ENCODE peak calls at places on chromosomes 16 and 17, in five cellular contexts. X is AG09319, L is GM03348, K is Caco-2, Z is NCI-H460. T is an unnamed sample.

GRCh38 chr16:70679653-70680494 is 6.0 kb downstream of the MTSS2 start:
- DNase-seq in X (no peak), L (peak), K (no peak), Z (no peak), T (no peak)

GRCh38 chr16:81483064-81483969 is 38.7 kb downstream of the CMIP start:
- DNase-seq in X (no peak), Z (no peak), L (no peak), K (no peak), T (no peak)

GRCh38 chr16:57314161-57314785 is 29.8 kb upstream of the PLLP start:
- DNase-seq in Z (no peak), K (no peak), X (no peak), L (no peak), T (peak)

GRCh38 chr17:64252831-64253230 is 10.2 kb downstream of the TEX2 start:
- DNase-seq in L (no peak), Z (no peak), K (no peak), X (no peak), T (peak)

GRCh38 chr17:44155488-44155887 is 13.8 kb downstream of the HROB start:
- DNase-seq in L (no peak), K (no peak), Z (no peak), X (no peak), T (peak)

GRCh38 chr17:29007456-29008455 is 1.9 kb upstream of the SEZ6 start:
- DNase-seq in K (no peak), X (no peak), L (peak), Z (peak), T (peak)

GRCh38 chr17:28538296-28538895 is 14.0 kb downstream of the UNC119 start:
- DNase-seq in Z (no peak), L (no peak), X (no peak), K (no peak), T (no peak)

GRCh38 chr16:27222499-27223225 is 19.3 kb downstream of the KDM8 start:
- DNase-seq in L (peak), X (peak), K (no peak), Z (no peak), T (peak)

GRCh38 chr16:54817432-54817831 is 113.2 kb upstream of the IRX5 start:
- DNase-seq in K (no peak), Z (no peak), X (no peak), L (peak), T (no peak)

GRCh38 chr16:3625331-3625730 is 13.9 kb upstream of the SLX4 start:
- DNase-seq in L (no peak), Z (no peak), K (no peak), X (no peak), T (peak)

GRCh38 chr17:2179615-2180295 is 123.8 kb downstream of the SMG6 start:
- DNase-seq in Z (no peak), X (peak), K (no peak), L (peak), T (no peak)

GRCh38 chr17:49959183-49959935 is 9.6 kb upstream of the DLX4 start:
- DNase-seq in Z (no peak), L (no peak), K (no peak), X (no peak), T (peak)

GRCh38 chr16:67441289-67441753 is 10.4 kb downstream of the HSD11B2 start:
- DNase-seq in Z (no peak), K (no peak), X (no peak), L (no peak), T (no peak)

GRCh38 chr16:64738321-64738960 is 383.4 kb downstream of the CDH11 start:
- DNase-seq in K (no peak), L (peak), X (no peak), Z (no peak), T (no peak)

GRCh38 chr17:73118139-73118538 is 25.7 kb upstream of the SLC39A11 start:
- DNase-seq in L (no peak), K (no peak), Z (no peak), X (no peak), T (peak)